ENCODE peak calls at places on chromosome 13, in seven cellular contexts. P is SK-N-SH, T is GM12878, O is HCT116, H is H1, E is K562, D is HepG2. J is an unnamed sample.
A peak's percentile ranks its signal among the peaks of the same experiment; 100 is the strongest.

GRCh38 chr13:37403776-37404497 is 194.6 kb downstream of the POSTN start:
- DNase-seq in O (no peak), P (no peak), D (no peak), H (no peak), E (no peak), T (no peak), J (peak; percentile 87)

GRCh38 chr13:47166341-47166740 is 269.5 kb upstream of the HTR2A start:
- DNase-seq in O (no peak), P (no peak), E (no peak), D (no peak), H (no peak), T (no peak), J (no peak)

GRCh38 chr13:108834193-108834592 is 204.8 kb downstream of the MYO16 start:
- DNase-seq in O (peak; percentile 34), P (no peak), D (no peak), T (no peak), E (no peak), H (no peak), J (no peak)

GRCh38 chr13:35699805-35700204 is 223.3 kb upstream of the MAB21L1 start:
- DNase-seq in T (no peak), E (no peak), O (no peak), H (no peak), P (no peak), D (no peak), J (no peak)

GRCh38 chr13:28441533-28441928 is 53.4 kb downstream of the FLT1 start:
- DNase-seq in E (no peak), D (no peak), P (no peak), O (no peak), H (no peak), T (no peak), J (no peak)

GRCh38 chr13:111947876-111948275 is 119.1 kb upstream of the SOX1 start:
- DNase-seq in E (no peak), P (no peak), T (no peak), O (no peak), H (no peak), D (no peak), J (no peak)

GRCh38 chr13:96172066-96172465 is 82.2 kb downstream of the HS6ST3 start:
- DNase-seq in E (no peak), H (no peak), O (no peak), D (no peak), T (no peak), P (no peak), J (no peak)

GRCh38 chr13:112066624-112067004 is 335 bp upstream of the SOX1 start:
- DNase-seq in O (no peak), T (no peak), E (no peak), H (no peak), P (peak; percentile 49), D (no peak), J (no peak)

GRCh38 chr13:44305845-44306244 is 67.8 kb upstream of the SERP2 start:
- DNase-seq in D (no peak), E (no peak), O (no peak), P (no peak), T (no peak), H (no peak), J (no peak)

GRCh38 chr13:99471231-99472202 is 29.8 kb upstream of the TM9SF2 start:
- DNase-seq in P (no peak), D (no peak), E (no peak), H (no peak), O (no peak), T (no peak), J (no peak)

GRCh38 chr13:34462843-34463242 is 479.2 kb upstream of the NBEA start:
- DNase-seq in E (no peak), D (no peak), T (no peak), O (peak; percentile 51), H (no peak), P (no peak), J (no peak)

GRCh38 chr13:46469064-46469463 is 82.0 kb upstream of the RUBCNL start:
- DNase-seq in D (no peak), P (peak; percentile 48), E (no peak), T (no peak), O (no peak), H (no peak), J (no peak)

GRCh38 chr13:66665991-66666390 is 564.1 kb downstream of the PCDH9 start:
- DNase-seq in E (no peak), O (no peak), H (no peak), P (peak; percentile 46), D (no peak), T (no peak), J (no peak)

GRCh38 chr13:23087884-23088283 is 92.9 kb upstream of the SGCG start:
- DNase-seq in O (peak; percentile 35), E (peak; percentile 50), P (peak; percentile 34), T (no peak), H (no peak), D (peak; percentile 23), J (peak; percentile 7)

GRCh38 chr13:77386046-77386445 is 59.2 kb upstream of the MYCBP2 start:
- DNase-seq in D (no peak), E (no peak), O (no peak), H (no peak), T (no peak), P (no peak), J (no peak)

GRCh38 chr13:111267784-111268183 is 52.7 kb upstream of the TEX29 start:
- DNase-seq in T (no peak), O (no peak), D (no peak), P (no peak), H (no peak), E (no peak), J (no peak)

GRCh38 chr13:23956106-23956505 is 58.8 kb upstream of the C1QTNF9B start:
- DNase-seq in O (peak; percentile 31), P (no peak), H (no peak), T (no peak), D (no peak), E (no peak), J (no peak)

GRCh38 chr13:45879666-45880065 is 28.1 kb upstream of the SIAH3 start:
- DNase-seq in D (peak; percentile 39), T (no peak), O (peak; percentile 56), H (no peak), E (peak; percentile 21), P (no peak), J (peak; percentile 10)

GRCh38 chr13:51523082-51523518 is 61.2 kb upstream of the WDFY2 start:
- DNase-seq in T (no peak), H (no peak), P (peak; percentile 45), O (no peak), D (peak; percentile 53), E (no peak), J (no peak)

GRCh38 chr13:20006206-20006605 is 47.7 kb downstream of the ZMYM2 start:
- DNase-seq in H (no peak), E (no peak), O (no peak), T (no peak), P (no peak), D (no peak), J (no peak)

GRCh38 chr13:114067381-114067885 is 65.0 kb downstream of the RASA3 start:
- DNase-seq in H (no peak), T (peak; percentile 87), P (no peak), O (no peak), E (no peak), D (no peak), J (no peak)

GRCh38 chr13:114064516-114065140 is 67.8 kb downstream of the RASA3 start:
- DNase-seq in T (no peak), E (peak; percentile 28), D (no peak), H (no peak), O (no peak), P (peak; percentile 83), J (peak; percentile 66)

GRCh38 chr13:114066956-114067355 is 65.5 kb downstream of the RASA3 start:
- DNase-seq in T (no peak), O (no peak), P (no peak), H (no peak), E (no peak), D (no peak), J (no peak)

GRCh38 chr13:114065141-114065925 is 67.1 kb downstream of the RASA3 start:
- DNase-seq in E (peak; percentile 87), O (peak; percentile 90), P (peak; percentile 90), T (no peak), H (peak; percentile 43), D (peak; percentile 16), J (peak; percentile 26)

DNA sequence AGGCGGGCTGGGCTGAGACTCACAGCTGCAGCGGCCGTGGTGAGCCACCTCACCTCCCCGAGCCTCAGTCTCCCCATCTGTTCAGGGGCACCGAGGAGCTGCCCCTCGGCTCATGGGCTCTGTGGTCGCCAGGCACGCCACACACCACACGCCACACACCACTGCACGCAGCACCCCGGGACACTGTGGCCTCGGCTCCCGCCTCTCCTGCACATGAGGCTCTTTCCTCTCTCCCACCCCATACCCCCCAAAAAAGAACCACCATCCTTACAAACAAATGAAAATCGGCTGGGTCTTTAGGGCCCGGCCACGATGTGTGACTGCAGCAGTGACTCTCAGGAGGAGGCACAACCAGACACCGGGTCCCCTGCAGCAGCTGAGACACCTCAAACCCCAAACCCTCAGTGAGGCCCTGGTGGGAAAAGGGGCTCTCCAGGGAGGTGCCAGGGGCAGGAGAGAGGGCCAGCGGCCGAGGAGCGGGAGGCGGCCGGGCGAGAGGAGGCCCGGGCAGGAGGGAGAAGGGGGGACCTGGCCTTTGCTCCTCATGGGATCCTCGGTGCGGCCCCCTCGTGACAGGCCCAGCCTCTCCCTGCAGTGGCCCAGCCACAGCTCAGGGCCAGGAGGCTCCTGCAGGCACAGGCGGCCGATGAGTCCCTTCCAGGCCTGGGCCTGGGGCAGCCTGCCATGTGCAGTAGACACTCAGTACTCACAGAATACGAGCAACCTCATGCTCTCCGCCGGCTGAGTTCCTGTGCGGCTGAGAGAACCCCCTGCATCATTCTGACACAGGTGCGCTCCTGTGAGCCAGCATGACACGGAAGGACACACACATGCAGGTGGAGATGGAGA is 66.3 kb downstream of the RASA3 start:
- DNase-seq in E (no peak), H (no peak), T (no peak), P (no peak), O (no peak), D (no peak), J (no peak)
- TF ChIP-seq JUND in E (no peak), H (no peak), T (no peak), P (no peak), O (no peak), D (no peak), J (no peak)

GRCh38 chr13:98144501-98145350 is 1.8 kb downstream of the FARP1 start:
- DNase-seq in P (peak; percentile 34), E (no peak), H (no peak), T (no peak), D (peak; percentile 86), O (peak; percentile 8), J (peak; percentile 61)
- TF ChIP-seq JUND in P (no peak), E (no peak), H (no peak), T (no peak), D (no peak), O (no peak), J (no peak)

GRCh38 chr13:27289016-27289665 is 18.5 kb downstream of the RASL11A start:
- DNase-seq in H (no peak), E (no peak), P (no peak), O (no peak), D (no peak), T (no peak), J (no peak)
- TF ChIP-seq JUND in H (no peak), E (no peak), P (no peak), O (no peak), D (no peak), T (no peak), J (no peak)

DNA sequence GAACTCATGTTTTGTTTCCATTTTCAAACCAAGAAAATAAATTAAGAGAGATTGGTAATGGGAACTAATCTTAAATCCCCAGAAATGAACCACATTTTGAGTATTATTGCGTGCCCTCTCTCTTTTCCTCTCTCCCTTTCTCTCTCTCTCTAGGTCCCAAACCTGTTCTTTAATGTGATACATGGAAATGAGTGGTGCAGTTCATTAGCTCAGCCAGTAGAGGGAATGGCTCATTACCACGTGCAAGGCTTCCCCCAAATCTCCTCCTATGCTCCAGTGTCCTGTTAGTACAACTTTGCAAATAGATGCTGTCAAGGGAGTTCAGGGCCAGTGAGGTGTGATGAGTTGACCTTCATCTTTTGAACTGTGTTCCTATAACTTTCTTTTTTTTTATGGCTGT is 178.4 kb downstream of the FGF9 start:
- DNase-seq in D (peak; percentile 52), T (peak; percentile 4), P (peak; percentile 26), E (peak; percentile 21), O (peak; percentile 40), H (no peak), J (peak; percentile 33)
- TF ChIP-seq JUND in D (no peak), T (no peak), P (no peak), E (no peak), O (no peak), H (no peak), J (no peak)